ENCODE peak calls at places on chromosomes 5 and 9, in five cellular contexts. Y is SK-N-SH, P is GM23338, Z is MM.1S, A is PC-3. Q is an unnamed sample.
A peak's percentile ranks its signal among the peaks of the same experiment; 100 is the strongest.

GRCh38 chr9:137505421-137506140 is 44.6 kb downstream of the PNPLA7 start:
- DNase-seq in Y (no peak), Z (no peak), A (no peak), P (no peak), Q (no peak)

GRCh38 chr5:90383903-90384302 is 25.7 kb downstream of the CETN3 start:
- DNase-seq in P (no peak), Y (no peak), Z (no peak), A (no peak), Q (no peak)

GRCh38 chr5:39759696-39760095 is 334.9 kb upstream of the DAB2 start:
- DNase-seq in Z (no peak), A (peak; percentile 47), Y (no peak), P (no peak), Q (no peak)

GRCh38 chr5:63233906-63234305 is 655.3 kb downstream of the LRRC70 start:
- DNase-seq in Y (no peak), A (no peak), Z (no peak), P (no peak), Q (no peak)

GRCh38 chr5:93782978-93783377 is 41.6 kb upstream of the POU5F2 start:
- DNase-seq in P (no peak), Y (no peak), A (peak; percentile 40), Z (no peak), Q (no peak)

GRCh38 chr5:172466062-172466461 is 11.7 kb upstream of the SH3PXD2B start:
- DNase-seq in P (no peak), A (no peak), Y (no peak), Z (no peak), Q (no peak)

GRCh38 chr5:372911-373709 is 51.6 kb downstream of the AHRR start:
- DNase-seq in Y (no peak), A (no peak), P (peak; percentile 44), Z (no peak), Q (no peak)

GRCh38 chr9:32992596-32993238 is 8.7 kb downstream of the APTX start:
- DNase-seq in A (no peak), P (no peak), Z (no peak), Y (no peak), Q (no peak)

GRCh38 chr9:133323211-133323610 is 12.8 kb downstream of the SURF6 start:
- DNase-seq in P (no peak), Y (no peak), Z (no peak), A (no peak), Q (no peak)

GRCh38 chr9:77156646-77157371 is 20.5 kb upstream of the VPS13A start:
- DNase-seq in A (no peak), Y (no peak), P (no peak), Z (no peak), Q (no peak)

GRCh38 chr9:89869774-89870173 is 265.0 kb downstream of the GADD45G start:
- DNase-seq in P (no peak), Z (no peak), Y (no peak), A (no peak), Q (no peak)

GRCh38 chr5:133116601-133117000 is 64.8 kb downstream of the HSPA4 start:
- DNase-seq in Y (no peak), A (no peak), P (no peak), Z (no peak), Q (peak; percentile 37)

GRCh38 chr5:139862803-139863202 is 67.2 kb downstream of the PSD2 start:
- DNase-seq in P (peak; percentile 42), Y (no peak), Z (no peak), A (no peak), Q (no peak)

GRCh38 chr5:67301285-67301904 is 104.8 kb upstream of the CD180 start:
- DNase-seq in Y (no peak), P (no peak), Z (no peak), A (peak; percentile 40), Q (no peak)

GRCh38 chr5:152472096-152472495 is 67.0 kb upstream of the NMUR2 start:
- DNase-seq in P (no peak), Y (no peak), Z (no peak), A (no peak), Q (no peak)

GRCh38 chr9:94859226-94859625 is 132.7 kb downstream of the AOPEP start:
- DNase-seq in P (no peak), Z (no peak), Y (no peak), A (no peak), Q (no peak)

GRCh38 chr9:106697799-106698591 is 165.0 kb upstream of the ZNF462 start:
- DNase-seq in Y (peak; percentile 77), P (peak; percentile 15), Z (no peak), A (no peak), Q (no peak)

GRCh38 chr9:120080781-120081180 is 499.2 kb downstream of the CDK5RAP2 start:
- DNase-seq in Z (no peak), Y (no peak), A (no peak), P (peak; percentile 8), Q (no peak)

GRCh38 chr5:69129413-69129812 is 35.6 kb downstream of the SLC30A5 start:
- DNase-seq in Y (no peak), Z (no peak), P (no peak), A (peak; percentile 64), Q (no peak)

GRCh38 chr9:8627944-8628679 is 828.5 kb upstream of the DMAC1 start:
- DNase-seq in Z (no peak), P (no peak), Y (no peak), A (no peak), Q (no peak)

GRCh38 chr5:82396871-82397514 is 118.8 kb upstream of the RPS23 start:
- DNase-seq in Z (no peak), P (no peak), Y (peak; percentile 68), A (peak; percentile 92), Q (no peak)

DNA sequence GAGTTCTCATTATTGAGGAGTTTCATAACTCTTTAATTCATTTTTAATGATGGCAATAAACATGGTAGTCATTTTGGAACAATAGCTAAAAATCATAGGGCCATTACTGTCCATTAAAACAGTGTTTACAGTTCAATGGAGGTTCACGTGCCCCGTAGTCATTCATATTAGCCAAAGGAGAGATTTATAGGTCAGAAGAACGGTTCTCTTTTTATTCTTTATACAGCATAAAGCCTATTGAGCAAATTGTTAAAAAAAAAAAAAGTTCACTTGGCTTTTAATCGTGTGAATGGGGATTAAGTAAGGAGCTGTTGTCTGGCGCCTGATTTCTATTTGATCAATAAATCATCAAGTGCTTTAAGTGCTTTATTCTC is 69.1 kb upstream of the TBCA start:
- DNase-seq in Y (no peak), P (no peak), Z (no peak), A (no peak), Q (no peak)
- H3K27me3 ChIP-seq in Y (no peaks in the 10 kb centered on the region), P (peaks cover 100% of the 10 kb centered on the region), Z (no peaks in the 10 kb centered on the region), A (no peaks in the 10 kb centered on the region), Q (no peaks in the 10 kb centered on the region)

DNA sequence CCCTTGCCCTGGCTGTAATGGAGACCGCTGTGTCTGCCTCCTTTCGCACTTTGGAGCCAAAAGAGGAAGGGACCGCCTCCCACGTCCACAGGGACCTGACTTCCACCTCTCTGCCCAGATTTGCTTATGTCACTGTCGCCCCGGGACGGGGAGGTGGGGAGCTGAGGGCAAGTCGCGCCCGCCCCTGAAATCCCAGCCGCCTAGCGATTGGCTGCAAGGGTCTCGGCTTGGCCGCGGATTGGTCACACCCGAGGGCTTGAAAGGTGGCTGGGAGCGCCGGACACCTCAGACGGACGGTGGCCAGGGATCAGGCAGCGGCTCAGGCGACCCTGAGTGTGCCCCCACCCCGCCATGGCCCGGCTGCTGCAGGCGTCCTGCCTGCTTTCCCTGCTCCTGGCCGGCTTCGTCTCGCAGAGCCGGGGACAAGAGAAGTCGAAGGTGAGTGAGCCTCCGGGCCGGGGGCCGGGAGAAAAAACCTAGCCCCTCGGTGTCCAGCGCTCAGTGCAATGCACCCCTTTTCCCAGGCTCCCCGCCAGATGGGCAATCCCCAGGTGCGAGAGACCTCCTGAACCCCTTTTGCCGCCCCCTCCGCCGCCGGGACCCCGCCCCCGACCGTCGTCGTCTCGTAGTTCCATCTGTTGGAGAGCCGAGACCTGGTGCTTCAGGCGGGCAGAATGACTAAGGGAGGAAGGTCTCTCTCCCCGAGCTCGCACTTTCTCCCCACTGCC is at the start of gene GPX3:
- DNase-seq in P (peak; percentile 94), Z (no peak), A (no peak), Y (peak; percentile 92), Q (peak; percentile 47)
- H2AFZ ChIP-seq in P (peak within 1 kb of the TSS; percentile 100), Z (no peak within 1 kb of the TSS), A (no peak within 1 kb of the TSS), Y (peak within 1 kb of the TSS; percentile 70), Q (no peak within 1 kb of the TSS)

DNA sequence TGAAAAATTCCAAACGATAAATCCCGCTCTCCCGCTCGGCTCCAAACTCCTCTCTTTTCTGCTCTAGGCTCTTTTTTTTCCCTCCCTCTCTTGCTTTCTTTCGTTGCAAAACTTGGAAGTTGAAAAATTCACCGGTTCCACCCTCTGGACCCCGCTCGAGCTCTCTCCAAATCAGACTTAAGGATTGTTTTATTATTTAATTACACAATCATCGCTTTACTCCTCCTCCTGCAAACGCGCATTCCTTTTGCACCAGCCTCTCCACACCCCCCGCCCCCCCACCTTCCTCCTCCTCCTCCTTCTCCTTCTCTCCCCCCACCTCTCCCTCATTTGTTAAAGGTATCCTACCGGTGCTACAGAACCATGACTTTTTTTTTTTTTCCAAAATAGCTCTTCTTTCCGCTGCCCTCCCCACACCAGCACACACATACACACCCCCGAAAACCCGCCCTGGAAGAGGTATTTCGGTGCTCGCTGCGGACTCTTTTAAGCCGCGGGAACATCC is 535 bp upstream of the NFIB start:
- DNase-seq in P (peak; percentile 85), A (peak; percentile 82), Z (peak; percentile 18), Y (peak; percentile 74), Q (peak; percentile 51)
- H3K9me2 ChIP-seq in P (no peaks in the 10 kb centered on the region), A (no peaks in the 10 kb centered on the region), Z (no peaks in the 10 kb centered on the region), Y (no peaks in the 10 kb centered on the region), Q (no peaks in the 10 kb centered on the region)

GRCh38 chr5:154603011-154603410 is 125.0 kb upstream of the HAND1 start:
- DNase-seq in A (no peak), Y (no peak), Z (no peak), P (no peak), Q (no peak)

GRCh38 chr5:154606675-154607321 is 128.8 kb upstream of the HAND1 start:
- DNase-seq in A (no peak), Y (no peak), P (no peak), Z (no peak), Q (no peak)

GRCh38 chr5:154606246-154606645 is 128.2 kb upstream of the HAND1 start:
- DNase-seq in Y (no peak), A (peak; percentile 32), Z (no peak), P (no peak), Q (no peak)

GRCh38 chr5:154603485-154603884 is 125.5 kb upstream of the HAND1 start:
- DNase-seq in P (no peak), A (no peak), Y (no peak), Z (no peak), Q (no peak)

GRCh38 chr5:154603978-154604679 is 126.1 kb upstream of the HAND1 start:
- DNase-seq in Z (no peak), A (peak; percentile 20), Y (peak; percentile 91), P (peak; percentile 56), Q (no peak)
- H3K27me3 ChIP-seq in Z (no peaks in the 10 kb centered on the region), A (no peaks in the 10 kb centered on the region), Y (no peaks in the 10 kb centered on the region), P (peaks cover 47% of the 10 kb centered on the region), Q (no peaks in the 10 kb centered on the region)

GRCh38 chr9:83620841-83621636 is 1.9 kb upstream of the IDNK start:
- DNase-seq in Z (peak; percentile 46), P (peak; percentile 85), Y (peak; percentile 66), A (peak; percentile 64), Q (peak; percentile 82)

GRCh38 chr9:83625120-83625710 is 2.3 kb downstream of the IDNK start:
- DNase-seq in Y (no peak), Z (no peak), P (no peak), A (no peak), Q (no peak)

GRCh38 chr9:83623634-83623991 is 670 bp downstream of the IDNK start:
- DNase-seq in Y (no peak), P (no peak), Z (peak; percentile 63), A (peak; percentile 7), Q (peak; percentile 66)

GRCh38 chr9:83622814-83623633 is at the start of gene IDNK:
- DNase-seq in Z (peak; percentile 63), Y (peak; percentile 89), P (peak; percentile 85), A (peak; percentile 54), Q (peak; percentile 88)

GRCh38 chr9:83622433-83622813 is 520 bp upstream of the IDNK start:
- DNase-seq in Z (no peak), P (peak; percentile 24), Y (peak; percentile 21), A (no peak), Q (peak; percentile 60)
- H2AFZ ChIP-seq in Z (peak overlapping the region; percentile 96), P (peak overlapping the region; percentile 87), Y (peak overlapping the region; percentile 85), A (peak overlapping the region; percentile 90), Q (peak overlapping the region; percentile 32)